ENCODE peak calls at places on chromosomes 4 and X, in ten cellular contexts. D, Z, T, B, V, Y, O, A, M and K are unnamed samples.

GRCh38 chrX:9465380-9466114 is 689 bp downstream of the TBL1X start:
- DNase-seq in Y (peak; percentile 74), T (peak; percentile 66), B (peak; percentile 29), O (no peak), Z (no peak), V (peak; percentile 2), M (peak; percentile 10), A (no peak), D (peak; percentile 36), K (no peak)

GRCh38 chrX:128928636-128929035 is 594.7 kb downstream of the SMARCA1 start:
- DNase-seq in Z (no peak), O (no peak), A (no peak), Y (no peak), B (no peak), M (peak; percentile 6), T (no peak), V (no peak), D (no peak), K (no peak)

GRCh38 chrX:133681897-133682296 is 266.6 kb upstream of the GPC4 start:
- DNase-seq in Z (no peak), A (no peak), D (no peak), O (peak; percentile 60), M (no peak), T (no peak), V (no peak), Y (no peak), B (no peak), K (no peak)

GRCh38 chr4:169099775-169100180 is 89.7 kb upstream of the CBR4 start:
- DNase-seq in A (no peak), O (no peak), B (no peak), Z (no peak), Y (no peak), V (no peak), D (no peak), T (no peak), M (peak; percentile 83), K (no peak)

GRCh38 chr4:53653484-53654053 is 62.3 kb upstream of the LNX1 start:
- DNase-seq in O (peak; percentile 12), B (no peak), T (no peak), Z (no peak), V (no peak), A (no peak), M (no peak), D (peak; percentile 82), Y (no peak), K (peak; percentile 47)

GRCh38 chrX:72393836-72394517 is 88.3 kb upstream of the CITED1 start:
- DNase-seq in D (no peak), O (no peak), T (no peak), B (no peak), Y (no peak), Z (no peak), V (no peak), M (peak; percentile 69), A (no peak), K (no peak)

GRCh38 chr4:48557478-48557877 is 67.4 kb downstream of the ZAR1 start:
- DNase-seq in M (peak; percentile 10), O (peak; percentile 18), D (no peak), B (no peak), A (peak; percentile 4), Y (no peak), Z (no peak), T (peak; percentile 62), V (no peak), K (peak; percentile 6)

GRCh38 chrX:50707955-50708694 is 105.9 kb downstream of the SHROOM4 start:
- DNase-seq in T (no peak), Y (no peak), B (no peak), O (no peak), M (peak; percentile 37), Z (no peak), A (no peak), V (no peak), D (no peak), K (no peak)

GRCh38 chrX:30302957-30303356 is 6.2 kb downstream of the NR0B1 start:
- DNase-seq in T (peak; percentile 42), O (peak; percentile 63), D (peak; percentile 42), B (no peak), Y (no peak), M (no peak), A (peak; percentile 3), V (no peak), Z (no peak), K (peak; percentile 72)

GRCh38 chr4:112082954-112083586 is 62.2 kb upstream of the FAM241A start:
- DNase-seq in T (no peak), A (peak; percentile 94), Y (no peak), D (no peak), M (peak; percentile 94), Z (peak; percentile 98), V (no peak), O (peak; percentile 94), B (no peak), K (peak; percentile 96)

GRCh38 chr4:145132521-145133098 is 34.5 kb downstream of the ABCE1 start:
- DNase-seq in M (peak; percentile 42), D (no peak), B (no peak), V (no peak), T (no peak), O (no peak), Y (no peak), Z (no peak), A (no peak), K (peak; percentile 11)

GRCh38 chr4:89114100-89114499 is 2.8 kb downstream of the TIGD2 start:
- DNase-seq in Z (no peak), T (no peak), Y (no peak), A (no peak), V (no peak), B (no peak), D (no peak), O (no peak), M (no peak), K (no peak)

GRCh38 chrX:31508338-31508737 is 436.5 kb upstream of the FTHL17 start:
- DNase-seq in O (peak; percentile 2), B (no peak), Z (no peak), M (peak; percentile 82), A (no peak), D (no peak), Y (no peak), V (no peak), T (no peak), K (no peak)

GRCh38 chr4:82360298-82361177 is 13.3 kb downstream of the HNRNPD start:
- DNase-seq in T (no peak), D (no peak), B (no peak), Z (no peak), M (no peak), V (no peak), O (peak; percentile 30), Y (no peak), A (no peak), K (peak; percentile 49)

GRCh38 chr4:150039790-150040189 is 38.5 kb upstream of the DCLK2 start:
- DNase-seq in B (no peak), V (no peak), D (no peak), Z (no peak), M (no peak), T (no peak), A (no peak), O (no peak), Y (no peak), K (no peak)

GRCh38 chr4:126859872-126860271 is 772.9 kb upstream of the INTU start:
- DNase-seq in D (no peak), Y (no peak), A (no peak), B (no peak), Z (no peak), M (no peak), V (no peak), O (no peak), T (no peak), K (no peak)

GRCh38 chrX:15761564-15762191 is 23.6 kb downstream of the CA5B start:
- DNase-seq in M (no peak), T (peak; percentile 79), V (no peak), Z (no peak), A (peak; percentile 19), D (no peak), B (peak; percentile 40), O (peak; percentile 14), Y (no peak), K (peak; percentile 54)
- TF ChIP-seq CTCF in M (peak; percentile 64), T (peak; percentile 95), V (peak; percentile 61), Z (peak; percentile 69), A (peak; percentile 66), D (peak; percentile 36), B (peak; percentile 81), O (peak; percentile 72), Y (peak; percentile 86), K (peak; percentile 63)

GRCh38 chr4:3074078-3074845 is at the start of the genes HTT and HTT-AS:
- DNase-seq in Z (peak; percentile 80), B (peak; percentile 99), M (peak; percentile 88), A (peak; percentile 92), T (peak; percentile 99), D (peak; percentile 98), V (peak; percentile 99), Y (peak; percentile 97), O (peak; percentile 94), K (peak; percentile 91)
- TF ChIP-seq CTCF in Z (no peak), B (no peak), M (no peak), A (no peak), T (no peak), D (peak; percentile 7), V (no peak), Y (peak; percentile 37), O (peak; percentile 15), K (no peak)

GRCh38 chrX:123203772-123204171 is 19.7 kb downstream of the GRIA3 start:
- DNase-seq in M (no peak), A (no peak), B (no peak), O (no peak), Z (no peak), Y (no peak), T (no peak), V (no peak), D (no peak), K (no peak)
- TF ChIP-seq CTCF in M (no peak), A (no peak), B (no peak), O (no peak), Z (peak; percentile 44), Y (peak; percentile 36), T (peak; percentile 63), V (no peak), D (no peak), K (peak; percentile 17)

DNA sequence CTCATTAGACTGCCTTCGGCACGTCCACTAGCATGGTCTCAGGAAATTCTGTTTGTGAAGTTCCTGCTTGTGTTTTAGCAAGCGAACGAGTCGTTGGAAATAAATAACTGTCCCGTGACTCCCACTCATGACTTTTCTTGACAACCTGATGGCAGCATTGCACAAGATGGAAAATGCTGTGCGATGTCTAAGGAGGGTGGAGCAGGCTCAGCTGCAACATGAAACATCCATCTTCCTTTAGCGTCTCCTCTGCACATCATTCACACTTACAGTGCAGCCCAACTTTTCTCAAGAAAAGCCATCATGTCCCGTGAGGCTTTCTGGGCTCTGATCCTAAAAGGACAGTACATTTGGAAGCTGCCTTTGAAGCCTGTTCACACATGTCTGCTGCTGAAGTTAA is 328.9 kb upstream of the ZFP42 start:
- DNase-seq in M (no peak), Y (no peak), Z (no peak), B (no peak), O (peak; percentile 46), V (no peak), T (no peak), D (no peak), A (no peak), K (no peak)
- TF ChIP-seq CTCF in M (no peak), Y (no peak), Z (no peak), B (no peak), O (peak; percentile 28), V (no peak), T (no peak), D (no peak), A (no peak), K (no peak)